ENCODE peak calls at places on chromosomes 4 and X, in five cellular contexts. B, C, M, Z and G are unnamed samples.

GRCh38 chr4:25306658-25307057 is 5.9 kb upstream of the ZCCHC4 start:
- DNase-seq in M (no peak), C (no peak), Z (no peak), B (no peak), G (no peak)

GRCh38 chr4:8645753-8646124 is 53.2 kb downstream of the CPZ start:
- DNase-seq in C (peak; percentile 9), B (peak; percentile 28), M (no peak), Z (no peak), G (peak; percentile 28)

GRCh38 chr4:71221510-71222466 is 117.0 kb upstream of the SLC4A4 start:
- DNase-seq in M (no peak), C (no peak), Z (no peak), B (no peak), G (no peak)

GRCh38 chr4:89535251-89535650 is 227.7 kb upstream of the GPRIN3 start:
- DNase-seq in C (no peak), Z (no peak), B (no peak), M (no peak), G (no peak)

GRCh38 chr4:186236126-186236525 is 8.8 kb downstream of the KLKB1 start:
- DNase-seq in M (no peak), Z (no peak), B (no peak), C (no peak), G (no peak)

GRCh38 chr4:15895517-15895916 is 43.0 kb downstream of the FGFBP1 start:
- DNase-seq in B (no peak), C (no peak), Z (no peak), M (no peak), G (no peak)

GRCh38 chrX:95956780-95957179 is 727.9 kb upstream of the DIAPH2 start:
- DNase-seq in M (no peak), C (no peak), B (no peak), Z (no peak), G (no peak)

GRCh38 chrX:139203681-139204575 is 326.6 kb upstream of the F9 start:
- DNase-seq in M (no peak), C (no peak), B (peak; percentile 61), Z (no peak), G (peak; percentile 45)

GRCh38 chr4:8580321-8581093 is at the start of gene GPR78:
- DNase-seq in Z (no peak), B (no peak), C (peak; percentile 41), M (no peak), G (peak; percentile 66)

GRCh38 chrX:114038358-114038757 is 545.5 kb upstream of the HTR2C start:
- DNase-seq in M (no peak), C (no peak), Z (no peak), B (no peak), G (no peak)

DNA sequence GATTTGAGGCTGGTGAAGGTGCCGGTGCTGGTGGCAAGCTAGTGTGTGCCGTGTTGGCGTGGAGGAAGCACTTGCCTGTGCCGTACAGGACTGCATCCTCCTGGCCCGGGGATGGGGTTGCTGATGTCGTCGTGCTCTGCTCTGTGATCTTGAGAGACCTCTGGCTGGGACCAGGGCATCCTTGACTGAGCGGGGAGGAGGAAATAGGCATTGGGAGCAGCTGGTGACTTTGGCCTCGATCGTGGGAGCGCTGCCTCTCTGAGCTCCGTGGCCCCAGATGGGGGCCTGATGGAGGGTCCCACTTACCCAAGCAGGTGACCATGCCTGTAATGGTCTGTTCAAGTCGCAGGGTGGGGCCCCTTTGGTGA is 31.5 kb upstream of the CLCN4 start:
- DNase-seq in B (no peak), C (no peak), Z (no peak), M (no peak), G (no peak)
- H3K9me3 ChIP-seq in B (no peaks in the 10 kb centered on the region), C (no peaks in the 10 kb centered on the region), Z (peaks cover 18% of the 10 kb centered on the region), M (no peaks in the 10 kb centered on the region), G (no peaks in the 10 kb centered on the region)

GRCh38 chrX:104270916-104271512 is 16.3 kb upstream of the ESX1 start:
- DNase-seq in B (no peak), M (peak; percentile 1), Z (peak; percentile 47), C (peak; percentile 19), G (no peak)

DNA sequence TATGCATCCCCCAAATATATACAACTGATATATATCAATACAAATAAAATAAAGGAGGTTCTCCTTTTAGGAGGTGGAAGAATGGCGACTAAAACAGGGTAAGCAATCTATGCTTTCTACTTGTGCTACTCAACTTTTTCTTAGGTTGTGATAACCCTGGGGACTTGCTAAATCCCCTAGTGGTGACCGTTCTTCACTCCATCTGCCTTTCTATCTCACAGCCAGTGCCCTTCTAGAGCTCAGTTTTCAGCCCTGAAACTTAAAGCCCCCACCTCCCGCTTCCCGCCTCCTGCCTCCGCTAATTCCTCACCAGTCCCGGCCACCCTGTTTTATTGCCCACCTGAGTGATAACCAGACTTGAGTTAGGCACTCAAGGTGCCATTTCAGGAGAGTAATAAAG is 15.5 kb upstream of the ESX1 start:
- DNase-seq in B (no peak), Z (no peak), C (no peak), M (no peak), G (no peak)
- H3K9me3 ChIP-seq in B (no peaks in the 10 kb centered on the region), Z (no peaks in the 10 kb centered on the region), C (no peaks in the 10 kb centered on the region), M (no peaks in the 10 kb centered on the region), G (no peaks in the 10 kb centered on the region)

GRCh38 chrX:74138943-74139342 is 165.0 kb upstream of the ZCCHC13 start:
- DNase-seq in B (no peak), C (no peak), Z (no peak), M (no peak), G (no peak)
- H3K9me3 ChIP-seq in B (no peaks in the 10 kb centered on the region), C (no peaks in the 10 kb centered on the region), Z (no peaks in the 10 kb centered on the region), M (no peaks in the 10 kb centered on the region), G (no peaks in the 10 kb centered on the region)

DNA sequence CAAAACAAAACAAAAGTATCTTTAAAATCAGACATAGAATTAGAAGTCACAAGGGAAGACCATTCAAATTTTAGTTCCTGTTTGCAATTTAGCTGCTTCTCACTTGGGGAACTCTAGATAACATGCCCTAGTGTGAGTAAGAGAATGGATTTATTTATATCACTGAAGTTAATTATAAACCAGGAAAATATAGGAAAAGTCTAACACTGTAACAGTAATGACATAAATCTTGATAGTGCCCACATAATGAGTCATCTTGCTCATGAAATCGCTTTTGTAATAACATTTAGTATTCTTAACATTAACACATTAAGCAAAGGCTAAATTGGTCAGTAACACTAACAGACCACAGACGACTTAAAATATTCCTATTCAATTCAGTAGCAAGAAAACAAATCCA is 710.7 kb downstream of the STPG2 start:
- DNase-seq in M (no peak), C (no peak), B (no peak), Z (no peak), G (no peak)
- H3K9me3 ChIP-seq in M (no peaks in the 10 kb centered on the region), C (no peaks in the 10 kb centered on the region), B (no peaks in the 10 kb centered on the region), Z (no peaks in the 10 kb centered on the region), G (peaks cover 9% of the 10 kb centered on the region)

DNA sequence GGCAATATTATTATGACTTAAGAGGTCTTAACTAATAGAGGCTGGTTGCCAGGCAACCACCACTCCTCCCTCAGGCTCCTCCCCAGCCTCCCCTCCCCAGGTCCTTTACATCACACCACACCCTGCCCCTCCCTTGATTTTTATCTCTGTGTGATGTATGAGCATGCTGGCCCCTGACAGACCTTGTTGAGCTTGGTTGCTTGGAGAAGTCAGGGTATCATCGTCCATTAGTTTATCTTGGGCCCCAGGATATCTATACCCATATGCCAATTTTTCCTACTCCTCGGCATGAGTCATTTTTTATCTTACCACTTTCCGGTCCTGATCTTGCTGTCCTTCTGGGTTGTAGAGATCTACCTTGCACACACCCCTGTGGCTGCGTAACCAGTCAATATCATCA is 2.5 kb downstream of the AKAP4 start:
- DNase-seq in B (no peak), M (no peak), C (no peak), Z (no peak), G (no peak)
- H3K9me3 ChIP-seq in B (no peaks in the 10 kb centered on the region), M (no peaks in the 10 kb centered on the region), C (no peaks in the 10 kb centered on the region), Z (no peaks in the 10 kb centered on the region), G (no peaks in the 10 kb centered on the region)

GRCh38 chrX:84188320-84188834 is 378 bp upstream of the RPS6KA6 start:
- DNase-seq in C (peak; percentile 55), Z (peak; percentile 37), B (peak; percentile 79), M (no peak), G (peak; percentile 60)

GRCh38 chrX:84187501-84188319 is at the start of gene RPS6KA6:
- DNase-seq in Z (peak; percentile 34), M (no peak), C (peak; percentile 33), B (peak; percentile 62), G (peak; percentile 39)

GRCh38 chrX:84186603-84187358 is 1.2 kb downstream of the RPS6KA6 start:
- DNase-seq in Z (peak; percentile 3), C (no peak), M (no peak), B (no peak), G (no peak)

GRCh38 chrX:84192006-84192405 is 4.0 kb upstream of the RPS6KA6 start:
- DNase-seq in C (no peak), M (no peak), Z (no peak), B (no peak), G (no peak)

GRCh38 chrX:84189125-84189524 is 1.1 kb upstream of the RPS6KA6 start:
- DNase-seq in B (no peak), Z (no peak), C (no peak), M (no peak), G (no peak)
- H3K9me3 ChIP-seq in B (no peaks in the 10 kb centered on the region), Z (no peaks in the 10 kb centered on the region), C (no peaks in the 10 kb centered on the region), M (no peaks in the 10 kb centered on the region), G (no peaks in the 10 kb centered on the region)

GRCh38 chr4:5547651-5548249 is 160.6 kb downstream of the EVC2 start:
- DNase-seq in C (no peak), M (no peak), B (no peak), Z (no peak), G (no peak)
- H3K9me3 ChIP-seq in C (no peaks in the 10 kb centered on the region), M (no peaks in the 10 kb centered on the region), B (no peaks in the 10 kb centered on the region), Z (no peaks in the 10 kb centered on the region), G (no peaks in the 10 kb centered on the region)

GRCh38 chrX:145563159-145563558 is 254.5 kb upstream of the SLITRK2 start:
- DNase-seq in Z (no peak), M (no peak), C (no peak), B (no peak), G (no peak)
- H3K9me3 ChIP-seq in Z (no peaks in the 10 kb centered on the region), M (no peaks in the 10 kb centered on the region), C (no peaks in the 10 kb centered on the region), B (no peaks in the 10 kb centered on the region), G (no peaks in the 10 kb centered on the region)

GRCh38 chrX:103437147-103437873 is 61.0 kb downstream of the BEX3 start:
- DNase-seq in C (no peak), M (no peak), Z (no peak), B (no peak), G (no peak)

GRCh38 chrX:103428525-103428924 is 52.2 kb downstream of the BEX3 start:
- DNase-seq in Z (no peak), B (no peak), C (no peak), M (no peak), G (no peak)

DNA sequence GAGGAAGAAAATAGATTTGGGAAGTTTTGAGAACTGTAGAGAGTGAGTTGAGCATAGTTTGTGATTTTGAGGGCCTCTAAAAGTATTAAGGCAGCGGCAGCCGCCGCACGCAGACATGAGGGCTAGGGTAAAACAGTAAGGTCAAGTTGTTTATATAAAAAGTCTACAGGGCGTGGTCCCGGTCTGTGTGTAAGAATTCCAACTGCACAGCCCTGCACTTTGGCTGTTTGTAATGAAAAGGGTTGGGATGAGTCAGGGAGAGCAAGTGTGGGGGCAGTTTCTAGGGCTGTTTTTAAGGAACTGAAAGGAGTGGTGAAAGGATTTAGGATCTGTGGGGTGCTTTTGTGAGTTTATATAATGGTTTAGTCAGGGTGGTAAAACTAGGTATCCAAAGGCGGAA is 55.0 kb downstream of the BEX3 start:
- DNase-seq in B (no peak), M (no peak), Z (peak; percentile 1), C (no peak), G (no peak)
- H3K9me3 ChIP-seq in B (no peaks in the 10 kb centered on the region), M (no peaks in the 10 kb centered on the region), Z (no peaks in the 10 kb centered on the region), C (no peaks in the 10 kb centered on the region), G (no peaks in the 10 kb centered on the region)